ENCODE peak calls at places on chromosome 5, in nine cellular contexts. F is Right ventricle myocardium inferior, P is iPS DF 6.9, V is endothelial cell, B is RKO, J is gastrocnemius medialis, M is body of pancreas, R is sigmoid colon, I is aorta. S is an unnamed sample.

GRCh38 chr5:179260324-179261070 is 84.8 kb downstream of the ADAMTS2 start:
- DNase-seq in F (no peak), P (no peak), V (no peak), B (no peak), J (no peak), M (no peak), R (no peak), I (no peak), S (no peak)

GRCh38 chr5:71537681-71538080 is 49.5 kb upstream of the MCCC2 start:
- DNase-seq in F (no peak), P (no peak), V (no peak), B (no peak), J (no peak), M (no peak), R (no peak), I (no peak), S (no peak)

GRCh38 chr5:64789457-64789856 is 20.7 kb downstream of the CWC27 start:
- DNase-seq in F (no peak), P (no peak), V (no peak), B (no peak), J (no peak), M (no peak), R (no peak), I (no peak), S (no peak)

GRCh38 chr5:76402251-76402879 is 720 bp upstream of the IQGAP2 start:
- DNase-seq in F (peak; percentile 85), P (no peak), V (peak; percentile 59), B (no peak), J (peak; percentile 14), M (peak; percentile 67), R (no peak), I (no peak), S (peak; percentile 60)

GRCh38 chr5:94316916-94317838 is 301.2 kb downstream of the KIAA0825 start:
- DNase-seq in F (no peak), P (no peak), V (no peak), B (no peak), J (no peak), M (peak; percentile 7), R (no peak), I (no peak), S (no peak)

GRCh38 chr5:151086905-151087360 is 6.1 kb upstream of the TNIP1 start:
- DNase-seq in F (no peak), P (no peak), V (no peak), B (no peak), J (no peak), M (no peak), R (no peak), I (peak; percentile 72), S (no peak)

GRCh38 chr5:107668933-107669542 is 1.7 kb downstream of the EFNA5 start:
- DNase-seq in F (no peak), P (no peak), V (peak; percentile 30), B (no peak), J (no peak), M (no peak), R (no peak), I (peak; percentile 71), S (peak; percentile 12)

GRCh38 chr5:135271533-135272310 is 127.3 kb downstream of the MACROH2A1 start:
- DNase-seq in F (no peak), P (no peak), V (no peak), B (no peak), J (peak; percentile 32), M (no peak), R (no peak), I (no peak), S (no peak)

GRCh38 chr5:35365756-35366155 is 135.5 kb upstream of the PRLR start:
- DNase-seq in F (no peak), P (no peak), V (no peak), B (no peak), J (no peak), M (no peak), R (no peak), I (no peak), S (no peak)

GRCh38 chr5:97071101-97071500 is 71.3 kb downstream of the LIX1 start:
- DNase-seq in F (no peak), P (no peak), V (no peak), B (peak; percentile 74), J (peak; percentile 19), M (no peak), R (peak; percentile 83), I (no peak), S (no peak)

GRCh38 chr5:174106997-174107655 is 61.6 kb downstream of the NSG2 start:
- DNase-seq in F (no peak), P (no peak), V (no peak), B (no peak), J (no peak), M (no peak), R (no peak), I (no peak), S (no peak)

GRCh38 chr5:88659529-88660325 is 223.3 kb downstream of the MEF2C start:
- DNase-seq in F (peak; percentile 57), P (no peak), V (peak; percentile 38), B (no peak), J (no peak), M (no peak), R (no peak), I (no peak), S (no peak)

GRCh38 chr5:172778223-172778814 is 7.3 kb upstream of the DUSP1 start:
- DNase-seq in F (no peak), P (no peak), V (no peak), B (peak; percentile 79), J (peak; percentile 64), M (peak; percentile 76), R (peak; percentile 80), I (no peak), S (peak; percentile 57)

GRCh38 chr5:168172718-168173045 is 118.8 kb upstream of the WWC1 start:
- DNase-seq in F (no peak), P (no peak), V (no peak), B (no peak), J (no peak), M (no peak), R (no peak), I (no peak), S (no peak)

GRCh38 chr5:177096162-177097015 is 9.7 kb downstream of the FGFR4 start:
- DNase-seq in F (peak; percentile 45), P (no peak), V (no peak), B (no peak), J (no peak), M (no peak), R (no peak), I (no peak), S (peak; percentile 52)

GRCh38 chr5:179812997-179813607 is 6.4 kb upstream of the MGAT4B start:
- DNase-seq in F (no peak), P (no peak), V (no peak), B (no peak), J (no peak), M (no peak), R (no peak), I (no peak), S (no peak)

GRCh38 chr5:139705191-139705590 is 57.0 kb downstream of the CXXC5 start:
- DNase-seq in F (no peak), P (no peak), V (no peak), B (no peak), J (no peak), M (no peak), R (no peak), I (no peak), S (no peak)

GRCh38 chr5:139482050-139482889 is at the start of gene STING1:
- DNase-seq in F (peak; percentile 89), P (no peak), V (no peak), B (no peak), J (peak; percentile 64), M (peak; percentile 71), R (peak; percentile 92), I (peak; percentile 91), S (peak; percentile 84)

GRCh38 chr5:96094904-96095303 is 133.3 kb upstream of the ELL2 start:
- DNase-seq in F (no peak), P (no peak), V (no peak), B (no peak), J (peak; percentile 30), M (no peak), R (no peak), I (no peak), S (no peak)

GRCh38 chr5:115168829-115169391 is 798 bp downstream of the TRIM36 start:
- DNase-seq in F (no peak), P (no peak), V (peak; percentile 27), B (peak; percentile 58), J (no peak), M (peak; percentile 46), R (no peak), I (peak; percentile 77), S (no peak)

GRCh38 chr5:83721878-83722779 is 1.5 kb upstream of the HAPLN1 start:
- DNase-seq in F (peak; percentile 85), P (no peak), V (peak; percentile 84), B (no peak), J (no peak), M (peak; percentile 44), R (peak; percentile 76), I (peak; percentile 90), S (peak; percentile 24)